ENCODE peak calls at places on chromosomes 16 and 17, in four cellular contexts. One of them, this sample, is unnamed.

GRCh38 chr16:57666353-57667068 is 1.6 kb upstream of the ADGRG3 start:
- DNase-seq in prostate gland: no peak
- DNase-seq in effector CD4-positive, alpha-beta T cell: no peak
- DNase-seq in central memory CD4-positive, alpha-beta T cell: no peak
- DNase-seq in this sample: no peak

GRCh38 chr17:46851029-46851741 is at the start of gene WNT9B:
- DNase-seq in effector CD4-positive, alpha-beta T cell: peak; percentile 10
- DNase-seq in central memory CD4-positive, alpha-beta T cell: no peak
- DNase-seq in prostate gland: peak; percentile 30
- DNase-seq in this sample: no peak

GRCh38 chr17:77186141-77186604 is 45.4 kb downstream of the SEC14L1 start:
- DNase-seq in effector CD4-positive, alpha-beta T cell: no peak
- DNase-seq in prostate gland: no peak
- DNase-seq in central memory CD4-positive, alpha-beta T cell: no peak
- DNase-seq in this sample: no peak

GRCh38 chr17:8803531-8804416 is 4.6 kb upstream of the MFSD6L start:
- DNase-seq in effector CD4-positive, alpha-beta T cell: no peak
- DNase-seq in central memory CD4-positive, alpha-beta T cell: no peak
- DNase-seq in prostate gland: no peak
- DNase-seq in this sample: no peak

GRCh38 chr16:73750639-73751038 is 546.0 kb upstream of the PSMD7 start:
- DNase-seq in central memory CD4-positive, alpha-beta T cell: no peak
- DNase-seq in effector CD4-positive, alpha-beta T cell: no peak
- DNase-seq in prostate gland: no peak
- DNase-seq in this sample: no peak

GRCh38 chr16:58409316-58409973 is 17.2 kb downstream of the GINS3 start:
- DNase-seq in effector CD4-positive, alpha-beta T cell: no peak
- DNase-seq in central memory CD4-positive, alpha-beta T cell: no peak
- DNase-seq in prostate gland: peak; percentile 74
- DNase-seq in this sample: no peak

GRCh38 chr17:27622160-27622559 is 8.8 kb upstream of the LGALS9 start:
- DNase-seq in effector CD4-positive, alpha-beta T cell: no peak
- DNase-seq in central memory CD4-positive, alpha-beta T cell: no peak
- DNase-seq in prostate gland: no peak
- DNase-seq in this sample: no peak

GRCh38 chr17:55086635-55087058 is 118.1 kb downstream of the STXBP4 start:
- DNase-seq in central memory CD4-positive, alpha-beta T cell: no peak
- DNase-seq in prostate gland: no peak
- DNase-seq in effector CD4-positive, alpha-beta T cell: no peak
- DNase-seq in this sample: no peak

GRCh38 chr16:81095653-81095952 is 592 bp downstream of the GCSH start:
- DNase-seq in effector CD4-positive, alpha-beta T cell: no peak
- DNase-seq in prostate gland: no peak
- DNase-seq in central memory CD4-positive, alpha-beta T cell: no peak
- DNase-seq in this sample: no peak

GRCh38 chr16:79001156-79001997 is 599.2 kb downstream of the MAF start:
- DNase-seq in central memory CD4-positive, alpha-beta T cell: no peak
- DNase-seq in effector CD4-positive, alpha-beta T cell: no peak
- DNase-seq in prostate gland: no peak
- DNase-seq in this sample: no peak

GRCh38 chr17:15501282-15501681 is 33.9 kb upstream of the CDRT4 start:
- DNase-seq in central memory CD4-positive, alpha-beta T cell: no peak
- DNase-seq in effector CD4-positive, alpha-beta T cell: no peak
- DNase-seq in prostate gland: no peak
- DNase-seq in this sample: no peak

This sample was measured in CD4-positive, CD25-positive, alpha-beta regulatory T cell.